ENCODE peak calls at places on chromosomes 6 and 20, in eight cellular contexts. One of them, this sample, is unnamed. For H3K9me3, the result is how much of the 10 kb centered on the place peaks cover.

GRCh38 chr6:45483501-45483900 is 105.8 kb upstream of the SUPT3H start:
- DNase-seq in suprapubic skin: no peak
- DNase-seq in ovary: no peak
- DNase-seq in esophagus muscularis mucosa: no peak
- DNase-seq in AG04450: no peak
- DNase-seq in thoracic aorta: no peak
- DNase-seq in HCT116: no peak
- DNase-seq in sigmoid colon: no peak
- DNase-seq in this sample: no peak

GRCh38 chr6:109793793-109794192 is 102.7 kb downstream of the FIG4 start:
- DNase-seq in suprapubic skin: no peak
- DNase-seq in ovary: no peak
- DNase-seq in esophagus muscularis mucosa: no peak
- DNase-seq in AG04450: peak
- DNase-seq in thoracic aorta: peak
- DNase-seq in HCT116: peak
- DNase-seq in sigmoid colon: no peak
- DNase-seq in this sample: no peak

GRCh38 chr6:106247293-106247692 is 78.3 kb downstream of the ATG5 start:
- DNase-seq in suprapubic skin: no peak
- DNase-seq in ovary: no peak
- DNase-seq in esophagus muscularis mucosa: no peak
- DNase-seq in AG04450: no peak
- DNase-seq in thoracic aorta: no peak
- DNase-seq in HCT116: no peak
- DNase-seq in sigmoid colon: no peak
- DNase-seq in this sample: no peak

GRCh38 chr6:47206626-47207025 is 103.1 kb downstream of the TNFRSF21 start:
- DNase-seq in suprapubic skin: no peak
- DNase-seq in ovary: no peak
- DNase-seq in esophagus muscularis mucosa: no peak
- DNase-seq in AG04450: no peak
- DNase-seq in thoracic aorta: no peak
- DNase-seq in HCT116: no peak
- DNase-seq in sigmoid colon: no peak
- DNase-seq in this sample: no peak

GRCh38 chr6:45572833-45573232 is 195.1 kb upstream of the SUPT3H start:
- DNase-seq in suprapubic skin: no peak
- DNase-seq in ovary: no peak
- DNase-seq in esophagus muscularis mucosa: no peak
- DNase-seq in AG04450: no peak
- DNase-seq in thoracic aorta: no peak
- DNase-seq in HCT116: no peak
- DNase-seq in sigmoid colon: no peak
- DNase-seq in this sample: no peak

GRCh38 chr20:47886454-47887041 is 101.3 kb upstream of the SULF2 start:
- DNase-seq in suprapubic skin: no peak
- DNase-seq in ovary: no peak
- DNase-seq in esophagus muscularis mucosa: no peak
- DNase-seq in AG04450: no peak
- DNase-seq in thoracic aorta: no peak
- DNase-seq in HCT116: no peak
- DNase-seq in sigmoid colon: no peak
- DNase-seq in this sample: no peak

GRCh38 chr20:50694379-50695143 is 3.2 kb upstream of the RIPOR3 start:
- DNase-seq in suprapubic skin: no peak
- DNase-seq in ovary: no peak
- DNase-seq in esophagus muscularis mucosa: no peak
- DNase-seq in AG04450: no peak
- DNase-seq in thoracic aorta: no peak
- DNase-seq in HCT116: no peak
- DNase-seq in sigmoid colon: no peak
- DNase-seq in this sample: no peak

GRCh38 chr6:72748759-72749158 is 126.9 kb downstream of the KCNQ5 start:
- DNase-seq in suprapubic skin: no peak
- DNase-seq in ovary: no peak
- DNase-seq in esophagus muscularis mucosa: no peak
- DNase-seq in AG04450: peak
- DNase-seq in thoracic aorta: no peak
- DNase-seq in HCT116: no peak
- DNase-seq in sigmoid colon: no peak
- DNase-seq in this sample: no peak

GRCh38 chr20:61976275-61976649 is 89.4 kb downstream of the TAF4 start:
- DNase-seq in suprapubic skin: no peak
- DNase-seq in ovary: no peak
- DNase-seq in esophagus muscularis mucosa: no peak
- DNase-seq in AG04450: no peak
- DNase-seq in thoracic aorta: no peak
- DNase-seq in HCT116: no peak
- DNase-seq in sigmoid colon: no peak
- DNase-seq in this sample: no peak

GRCh38 chr6:160353950-160354496 is 5.8 kb downstream of the SLC22A3 start:
- DNase-seq in suprapubic skin: no peak
- DNase-seq in ovary: no peak
- DNase-seq in esophagus muscularis mucosa: no peak
- DNase-seq in AG04450: no peak
- DNase-seq in thoracic aorta: no peak
- DNase-seq in HCT116: no peak
- DNase-seq in sigmoid colon: no peak
- DNase-seq in this sample: no peak

GRCh38 chr6:88208736-88209135 is 42.6 kb upstream of the CNR1 start:
- DNase-seq in suprapubic skin: no peak
- DNase-seq in ovary: no peak
- DNase-seq in esophagus muscularis mucosa: no peak
- DNase-seq in AG04450: no peak
- DNase-seq in thoracic aorta: no peak
- DNase-seq in HCT116: no peak
- DNase-seq in sigmoid colon: no peak
- DNase-seq in this sample: no peak

GRCh38 chr20:38883081-38883980 is 42.9 kb upstream of the FAM83D start:
- DNase-seq in suprapubic skin: no peak
- DNase-seq in ovary: no peak
- DNase-seq in esophagus muscularis mucosa: no peak
- DNase-seq in AG04450: no peak
- DNase-seq in thoracic aorta: no peak
- DNase-seq in HCT116: no peak
- DNase-seq in sigmoid colon: no peak
- DNase-seq in this sample: no peak

GRCh38 chr6:56368484-56368883 is 121.1 kb upstream of the COL21A1 start:
- DNase-seq in suprapubic skin: no peak
- DNase-seq in ovary: no peak
- DNase-seq in esophagus muscularis mucosa: no peak
- DNase-seq in AG04450: no peak
- DNase-seq in thoracic aorta: no peak
- DNase-seq in HCT116: no peak
- DNase-seq in sigmoid colon: no peak
- DNase-seq in this sample: no peak

GRCh38 chr6:157155838-157156237 is 167.5 kb downstream of the TMEM242 start:
- DNase-seq in suprapubic skin: no peak
- DNase-seq in ovary: no peak
- DNase-seq in esophagus muscularis mucosa: no peak
- DNase-seq in AG04450: no peak
- DNase-seq in thoracic aorta: no peak
- DNase-seq in HCT116: no peak
- DNase-seq in sigmoid colon: no peak
- DNase-seq in this sample: no peak

GRCh38 chr6:14950103-14950969 is 295.5 kb upstream of the JARID2 start:
- DNase-seq in suprapubic skin: no peak
- DNase-seq in ovary: no peak
- DNase-seq in esophagus muscularis mucosa: no peak
- DNase-seq in AG04450: no peak
- DNase-seq in thoracic aorta: no peak
- DNase-seq in HCT116: no peak
- DNase-seq in sigmoid colon: no peak
- DNase-seq in this sample: no peak

GRCh38 chr20:33388268-33388667 is 13.1 kb downstream of the CDK5RAP1 start:
- DNase-seq in suprapubic skin: no peak
- DNase-seq in ovary: no peak
- DNase-seq in esophagus muscularis mucosa: no peak
- DNase-seq in AG04450: no peak
- DNase-seq in thoracic aorta: no peak
- DNase-seq in HCT116: no peak
- DNase-seq in sigmoid colon: no peak
- DNase-seq in this sample: no peak

GRCh38 chr6:121959501-121959900 is 440.0 kb upstream of the HSF2 start:
- DNase-seq in suprapubic skin: no peak
- DNase-seq in ovary: no peak
- DNase-seq in esophagus muscularis mucosa: no peak
- DNase-seq in AG04450: no peak
- DNase-seq in thoracic aorta: no peak
- DNase-seq in HCT116: no peak
- DNase-seq in sigmoid colon: no peak
- DNase-seq in this sample: no peak

GRCh38 chr6:12245360-12245759 is 44.8 kb upstream of the EDN1 start:
- DNase-seq in suprapubic skin: no peak
- DNase-seq in ovary: no peak
- DNase-seq in esophagus muscularis mucosa: no peak
- DNase-seq in AG04450: no peak
- DNase-seq in thoracic aorta: no peak
- DNase-seq in HCT116: no peak
- DNase-seq in sigmoid colon: no peak
- DNase-seq in this sample: no peak

GRCh38 chr6:28810655-28811053 is 113.1 kb downstream of the TRIM27 start:
- DNase-seq in suprapubic skin: no peak
- DNase-seq in ovary: no peak
- DNase-seq in esophagus muscularis mucosa: no peak
- DNase-seq in AG04450: no peak
- DNase-seq in thoracic aorta: no peak
- DNase-seq in HCT116: no peak
- DNase-seq in sigmoid colon: no peak
- DNase-seq in this sample: no peak

GRCh38 chr6:28809947-28810654 is 113.7 kb downstream of the TRIM27 start:
- DNase-seq in suprapubic skin: no peak
- DNase-seq in ovary: no peak
- DNase-seq in esophagus muscularis mucosa: no peak
- DNase-seq in AG04450: no peak
- DNase-seq in thoracic aorta: no peak
- DNase-seq in HCT116: no peak
- DNase-seq in sigmoid colon: no peak
- DNase-seq in this sample: no peak

GRCh38 chr6:28812778-28813569 is 110.8 kb downstream of the TRIM27 start:
- DNase-seq in suprapubic skin: no peak
- DNase-seq in ovary: no peak
- DNase-seq in esophagus muscularis mucosa: no peak
- DNase-seq in AG04450: no peak
- DNase-seq in thoracic aorta: no peak
- DNase-seq in HCT116: no peak
- DNase-seq in sigmoid colon: no peak
- DNase-seq in this sample: no peak

GRCh38 chr6:28814032-28814976 is 109.5 kb downstream of the TRIM27 start:
- DNase-seq in suprapubic skin: no peak
- DNase-seq in ovary: no peak
- DNase-seq in esophagus muscularis mucosa: no peak
- DNase-seq in AG04450: no peak
- DNase-seq in thoracic aorta: no peak
- DNase-seq in HCT116: no peak
- DNase-seq in sigmoid colon: no peak
- DNase-seq in this sample: no peak

DNA sequence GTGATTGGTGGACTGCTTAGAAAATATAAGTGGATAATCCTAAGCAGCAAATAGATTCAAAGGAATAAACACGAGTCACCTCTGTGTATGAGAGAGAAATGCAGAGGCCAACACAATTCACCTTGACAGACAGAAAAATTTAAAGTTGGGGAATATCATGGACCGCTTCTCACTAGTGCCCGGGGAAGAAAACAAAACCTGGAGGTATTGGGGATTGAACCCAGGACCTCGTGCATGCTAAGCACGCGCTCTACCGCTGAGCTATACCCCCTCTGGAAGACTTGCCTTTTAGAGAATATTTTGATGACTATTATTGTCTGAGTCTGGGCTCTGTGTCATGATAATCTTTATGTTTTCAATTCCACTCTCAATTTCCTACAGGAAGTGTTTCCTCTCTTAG is 111.9 kb downstream of the TRIM27 start:
- DNase-seq in suprapubic skin: no peak
- DNase-seq in ovary: no peak
- DNase-seq in esophagus muscularis mucosa: no peak
- DNase-seq in AG04450: no peak
- DNase-seq in thoracic aorta: no peak
- DNase-seq in HCT116: no peak
- DNase-seq in sigmoid colon: no peak
- DNase-seq in this sample: no peak
- H3K9me3 ChIP-seq in suprapubic skin: under half
- H3K9me3 ChIP-seq in ovary: under half
- H3K9me3 ChIP-seq in esophagus muscularis mucosa: under half
- H3K9me3 ChIP-seq in AG04450: under half
- H3K9me3 ChIP-seq in thoracic aorta: under half
- H3K9me3 ChIP-seq in HCT116: under half
- H3K9me3 ChIP-seq in sigmoid colon: under half
- H3K9me3 ChIP-seq in this sample: under half

GRCh38 chr20:9018346-9018745 is 50.5 kb upstream of the PLCB4 start:
- DNase-seq in suprapubic skin: no peak
- DNase-seq in ovary: no peak
- DNase-seq in esophagus muscularis mucosa: no peak
- DNase-seq in AG04450: no peak
- DNase-seq in thoracic aorta: no peak
- DNase-seq in HCT116: no peak
- DNase-seq in sigmoid colon: no peak
- DNase-seq in this sample: no peak
- H3K9me3 ChIP-seq in suprapubic skin: under half
- H3K9me3 ChIP-seq in ovary: under half
- H3K9me3 ChIP-seq in esophagus muscularis mucosa: under half
- H3K9me3 ChIP-seq in AG04450: under half
- H3K9me3 ChIP-seq in thoracic aorta: under half
- H3K9me3 ChIP-seq in HCT116: under half
- H3K9me3 ChIP-seq in sigmoid colon: under half
- H3K9me3 ChIP-seq in this sample: under half

DNA sequence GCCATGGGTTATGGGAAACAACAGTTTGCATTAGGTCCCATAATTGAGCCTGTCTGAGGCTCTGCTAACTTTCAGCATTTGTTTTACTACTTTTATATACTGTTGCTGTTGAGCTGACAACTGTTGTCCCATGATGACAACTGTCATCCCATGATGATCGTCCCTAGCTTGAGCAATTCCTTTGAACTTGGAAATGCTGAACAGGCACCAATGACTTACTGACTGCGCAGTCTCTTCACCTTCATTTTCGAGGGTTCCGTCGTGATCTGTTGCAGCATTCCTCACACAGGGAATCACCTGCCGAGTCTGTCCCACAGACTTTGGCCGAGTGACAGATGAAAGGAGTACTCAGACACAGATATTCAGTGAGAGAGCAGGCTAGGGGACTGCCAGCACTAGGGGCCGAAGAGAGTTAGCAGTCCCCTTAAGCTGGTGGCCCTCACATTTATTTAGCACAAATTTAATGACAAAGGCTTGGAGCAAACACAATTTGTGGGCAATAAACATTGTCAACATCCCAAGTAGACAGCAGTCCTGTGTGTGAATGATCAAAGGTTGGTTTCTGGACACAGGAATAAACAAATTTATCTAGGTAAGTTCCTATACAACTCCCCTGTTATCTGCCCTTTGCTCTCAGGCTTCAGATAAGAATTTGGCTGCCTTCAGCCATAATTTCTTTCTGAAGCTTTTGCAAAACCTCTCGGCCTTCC is 10.0 kb upstream of the TBC1D20 start:
- DNase-seq in suprapubic skin: no peak
- DNase-seq in ovary: no peak
- DNase-seq in esophagus muscularis mucosa: no peak
- DNase-seq in AG04450: no peak
- DNase-seq in thoracic aorta: no peak
- DNase-seq in HCT116: no peak
- DNase-seq in sigmoid colon: no peak
- DNase-seq in this sample: no peak
- H3K9me3 ChIP-seq in suprapubic skin: under half
- H3K9me3 ChIP-seq in ovary: under half
- H3K9me3 ChIP-seq in esophagus muscularis mucosa: under half
- H3K9me3 ChIP-seq in AG04450: under half
- H3K9me3 ChIP-seq in thoracic aorta: under half
- H3K9me3 ChIP-seq in HCT116: under half
- H3K9me3 ChIP-seq in sigmoid colon: under half
- H3K9me3 ChIP-seq in this sample: under half

GRCh38 chr6:169684056-169684455 is 17.8 kb downstream of the WDR27 start:
- DNase-seq in suprapubic skin: no peak
- DNase-seq in ovary: no peak
- DNase-seq in esophagus muscularis mucosa: no peak
- DNase-seq in AG04450: no peak
- DNase-seq in thoracic aorta: no peak
- DNase-seq in HCT116: no peak
- DNase-seq in sigmoid colon: no peak
- DNase-seq in this sample: no peak
- H3K9me3 ChIP-seq in suprapubic skin: under half
- H3K9me3 ChIP-seq in ovary: under half
- H3K9me3 ChIP-seq in esophagus muscularis mucosa: under half
- H3K9me3 ChIP-seq in AG04450: under half
- H3K9me3 ChIP-seq in thoracic aorta: under half
- H3K9me3 ChIP-seq in HCT116: under half
- H3K9me3 ChIP-seq in sigmoid colon: under half
- H3K9me3 ChIP-seq in this sample: under half

This sample was measured in T-helper 17 cell.